ENCODE peak calls at places on chromosomes 12 and 14, in eight cellular contexts. E is cardiac muscle cell; F is left lung; D is progenitor cell of endocrine pancreas; R is endothelial cell; P is prostate gland; O is AG10803; M is CD4-positive, alpha-beta T cell. T is an unnamed sample.

GRCh38 chr14:102883028-102883953 is 39.2 kb upstream of the AMN start:
- DNase-seq in E (no peak), F (no peak), D (no peak), R (no peak), P (no peak), O (no peak), M (no peak), T (no peak)

GRCh38 chr14:103520657-103521437 is 1.8 kb downstream of the CKB start:
- DNase-seq in E (peak), F (peak), D (peak), R (peak), P (peak), O (peak), M (peak), T (peak)

GRCh38 chr14:22088614-22089359 is 415.2 kb upstream of the OR4E1 start:
- DNase-seq in E (peak), F (no peak), D (no peak), R (no peak), P (no peak), O (no peak), M (no peak), T (peak)

GRCh38 chr14:104467641-104468040 is 111.9 kb upstream of the C14orf180 start:
- DNase-seq in E (no peak), F (no peak), D (no peak), R (no peak), P (no peak), O (no peak), M (no peak), T (no peak)

GRCh38 chr12:17079251-17079909 is 473.4 kb upstream of the LMO3 start:
- DNase-seq in E (no peak), F (no peak), D (no peak), R (no peak), P (no peak), O (no peak), M (no peak), T (no peak)

GRCh38 chr12:93990832-93991748 is 157.3 kb upstream of the PLXNC1 start:
- DNase-seq in E (peak), F (no peak), D (no peak), R (peak), P (no peak), O (peak), M (no peak), T (no peak)

GRCh38 chr12:133023566-133023965 is 13.7 kb upstream of the ZNF84 start:
- DNase-seq in E (no peak), F (no peak), D (no peak), R (no peak), P (no peak), O (no peak), M (no peak), T (no peak)

GRCh38 chr12:4240161-4240783 is 33.3 kb upstream of the CCND2 start:
- DNase-seq in E (no peak), F (no peak), D (no peak), R (no peak), P (no peak), O (no peak), M (no peak), T (no peak)

GRCh38 chr12:44428825-44429224 is 447.3 kb downstream of the NELL2 start:
- DNase-seq in E (no peak), F (no peak), D (no peak), R (no peak), P (no peak), O (no peak), M (no peak), T (peak)

GRCh38 chr12:45290218-45290609 is 74.3 kb downstream of the ANO6 start:
- DNase-seq in E (peak), F (no peak), D (no peak), R (no peak), P (no peak), O (peak), M (no peak), T (peak)

GRCh38 chr12:49703647-49704137 is 3.5 kb downstream of the FMNL3 start:
- DNase-seq in E (peak), F (no peak), D (no peak), R (no peak), P (no peak), O (peak), M (no peak), T (no peak)

GRCh38 chr12:108611884-108612415 is 14.1 kb upstream of the TMEM119 start:
- DNase-seq in E (peak), F (no peak), D (no peak), R (peak), P (no peak), O (peak), M (peak), T (peak)

GRCh38 chr14:59116984-59117415 is 71.5 kb upstream of the DAAM1 start:
- DNase-seq in E (no peak), F (no peak), D (no peak), R (no peak), P (no peak), O (no peak), M (no peak), T (peak)

GRCh38 chr12:2501464-2502181 is 293.1 kb upstream of the FKBP4 start:
- DNase-seq in E (no peak), F (no peak), D (no peak), R (peak), P (no peak), O (no peak), M (no peak), T (no peak)

GRCh38 chr12:131829795-131830334 is 1.7 kb downstream of the MMP17 start:
- DNase-seq in E (no peak), F (no peak), D (no peak), R (no peak), P (no peak), O (no peak), M (no peak), T (no peak)

GRCh38 chr14:69152181-69152943 is 557 bp downstream of the DCAF5 start:
- DNase-seq in E (peak), F (peak), D (no peak), R (peak), P (peak), O (peak), M (peak), T (peak)

GRCh38 chr14:59482471-59483331 is 1.5 kb downstream of the L3HYPDH start:
- DNase-seq in E (peak), F (no peak), D (no peak), R (no peak), P (peak), O (peak), M (no peak), T (peak)

GRCh38 chr14:61498811-61499210 is 177.4 kb downstream of the PRKCH start:
- DNase-seq in E (peak), F (no peak), D (no peak), R (no peak), P (no peak), O (peak), M (no peak), T (peak)

GRCh38 chr14:49950275-49951250 is 57.7 kb downstream of the ARF6 start:
- DNase-seq in E (no peak), F (peak), D (no peak), R (no peak), P (peak), O (no peak), M (no peak), T (peak)

GRCh38 chr12:3720772-3721171 is 32.1 kb downstream of the CRACR2A start:
- DNase-seq in E (no peak), F (no peak), D (no peak), R (no peak), P (no peak), O (no peak), M (no peak), T (no peak)

GRCh38 chr14:85154714-85155113 is 375.2 kb upstream of the FLRT2 start:
- DNase-seq in E (no peak), F (no peak), D (no peak), R (no peak), P (no peak), O (no peak), M (no peak), T (no peak)

GRCh38 chr12:68505915-68506314 is 104.8 kb upstream of the RAP1B start:
- DNase-seq in E (peak), F (no peak), D (no peak), R (no peak), P (no peak), O (no peak), M (no peak), T (no peak)

GRCh38 chr14:96168581-96168980 is 36.1 kb upstream of the BDKRB2 start:
- DNase-seq in E (no peak), F (no peak), D (no peak), R (no peak), P (no peak), O (no peak), M (no peak), T (no peak)

GRCh38 chr14:73887116-73887490 is 444 bp downstream of the ZNF410 start:
- DNase-seq in E (peak), F (no peak), D (no peak), R (no peak), P (no peak), O (peak), M (no peak), T (no peak)

GRCh38 chr12:12915654-12916053 is 24.3 kb downstream of the GPRC5A start:
- DNase-seq in E (no peak), F (no peak), D (no peak), R (no peak), P (no peak), O (no peak), M (no peak), T (no peak)

GRCh38 chr12:53005215-53005985 is 856 bp upstream of the EIF4B start:
- DNase-seq in E (peak), F (peak), D (no peak), R (peak), P (no peak), O (no peak), M (no peak), T (no peak)

GRCh38 chr12:10408842-10409241 is 715 bp downstream of the KLRC4 start:
- DNase-seq in E (no peak), F (no peak), D (no peak), R (no peak), P (no peak), O (no peak), M (no peak), T (no peak)

GRCh38 chr12:131856366-131857097 is 28.3 kb downstream of the MMP17 start:
- DNase-seq in E (no peak), F (no peak), D (no peak), R (no peak), P (no peak), O (no peak), M (no peak), T (no peak)

GRCh38 chr12:34597548-34598351 is 575.5 kb downstream of the ALG10 start:
- DNase-seq in E (no peak), F (no peak), D (no peak), R (no peak), P (no peak), O (no peak), M (no peak), T (no peak)

GRCh38 chr14:22994762-22995275 is 12.5 kb upstream of the AJUBA start:
- DNase-seq in E (peak), F (peak), D (no peak), R (no peak), P (peak), O (peak), M (no peak), T (peak)

GRCh38 chr14:22112004-22112403 is 438.4 kb upstream of the OR4E1 start:
- DNase-seq in E (no peak), F (no peak), D (peak), R (peak), P (no peak), O (no peak), M (peak), T (peak)

GRCh38 chr12:1922075-1922709 is 3.7 kb upstream of the CACNA2D4 start:
- DNase-seq in E (no peak), F (peak), D (no peak), R (no peak), P (no peak), O (no peak), M (no peak), T (no peak)

GRCh38 chr12:119669744-119670472 is 2.0 kb downstream of the PRKAB1 start:
- DNase-seq in E (no peak), F (peak), D (no peak), R (no peak), P (peak), O (no peak), M (no peak), T (no peak)

GRCh38 chr14:75242546-75243273 is 35.9 kb upstream of the FOS start:
- DNase-seq in E (peak), F (no peak), D (no peak), R (no peak), P (peak), O (peak), M (no peak), T (peak)

DNA sequence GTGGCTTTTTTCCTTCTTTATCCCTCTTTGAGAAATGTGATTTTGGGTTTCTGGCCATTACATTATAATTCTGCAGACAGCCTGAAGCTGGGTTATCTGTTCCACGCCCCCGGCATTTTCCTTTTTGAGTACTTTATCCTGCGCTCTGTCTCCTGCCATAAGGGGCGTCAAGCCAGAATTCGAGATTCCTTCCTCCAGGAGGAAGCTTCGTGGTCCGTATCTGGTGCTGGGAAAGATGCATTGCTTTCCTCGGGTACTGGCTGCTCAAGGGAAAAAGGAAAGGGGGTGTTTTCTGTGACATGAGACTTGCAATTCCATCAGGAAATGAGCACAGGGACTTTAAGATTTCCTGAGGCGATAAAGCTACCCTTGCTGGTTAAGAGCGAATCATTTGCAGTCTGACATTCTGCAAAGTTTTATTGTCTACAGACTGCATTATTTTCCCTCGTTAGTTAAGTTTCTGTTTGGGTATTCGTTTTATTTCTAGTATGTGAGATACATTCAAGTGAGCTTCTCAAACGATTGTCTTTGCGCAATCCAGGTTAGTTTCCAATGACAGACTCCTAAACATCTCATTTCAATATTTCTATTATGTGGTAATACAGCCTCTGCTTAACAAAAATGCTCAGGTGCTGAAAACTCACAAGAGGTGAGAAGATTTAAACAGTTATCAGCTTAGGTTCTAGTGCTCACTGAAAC is 706 bp downstream of the AKAP5 start:
- DNase-seq in E (peak), F (no peak), D (no peak), R (peak), P (no peak), O (peak), M (no peak), T (peak)
- TF ChIP-seq CTCF in E (peak), F (peak), D (peak), R (no peak), P (no peak), O (peak), M (no peak), T (no peak)

DNA sequence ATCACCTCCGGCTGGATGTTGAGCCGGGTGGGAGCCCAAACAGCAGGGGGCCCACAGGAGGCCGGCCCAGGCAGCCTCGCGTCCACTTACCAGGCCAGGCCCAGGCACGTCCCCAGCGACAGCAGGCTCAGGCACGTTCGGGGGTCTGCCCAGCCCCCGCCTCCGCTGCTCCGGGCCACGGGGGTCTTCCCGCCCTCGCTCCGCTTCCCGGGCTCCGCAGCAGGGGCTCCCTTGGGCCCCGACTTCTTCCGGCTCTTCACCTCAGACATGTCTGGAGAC is 216 bp downstream of the IKBIP start:
- DNase-seq in E (no peak), F (no peak), D (peak), R (peak), P (peak), O (no peak), M (no peak), T (no peak)
- TF ChIP-seq CTCF in E (no peak), F (no peak), D (peak), R (no peak), P (peak), O (no peak), M (peak), T (peak)

DNA sequence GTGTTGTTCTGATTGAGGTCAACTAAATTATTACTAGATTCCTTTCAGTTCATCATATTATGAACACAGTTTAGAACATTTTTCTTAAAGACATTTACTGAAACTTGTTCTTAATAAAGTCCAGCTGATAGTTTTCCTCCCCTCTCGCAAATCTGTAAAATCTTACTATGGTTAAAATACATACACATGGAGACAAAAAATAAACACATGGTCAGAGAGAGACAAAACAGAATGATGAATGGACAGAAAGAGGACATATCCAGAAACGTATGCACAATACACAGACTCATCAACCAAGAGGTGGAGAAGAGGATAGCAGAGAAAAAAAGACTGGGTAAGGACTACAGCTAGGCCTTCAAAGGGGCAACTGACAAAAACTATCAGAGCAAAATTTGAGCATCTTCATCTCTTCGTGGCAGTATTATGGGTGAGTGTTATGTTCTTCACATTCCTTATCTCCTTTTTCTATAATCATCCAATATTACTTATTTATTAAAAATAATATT is 38.4 kb downstream of the EEA1 start:
- DNase-seq in E (no peak), F (no peak), D (no peak), R (no peak), P (no peak), O (no peak), M (no peak), T (no peak)
- TF ChIP-seq CTCF in E (no peak), F (no peak), D (no peak), R (no peak), P (no peak), O (no peak), M (no peak), T (no peak)

GRCh38 chr12:118064608-118065007 is 3.6 kb upstream of the WSB2 start:
- DNase-seq in E (no peak), F (no peak), D (no peak), R (peak), P (no peak), O (no peak), M (no peak), T (no peak)
- TF ChIP-seq CTCF in E (peak), F (no peak), D (peak), R (peak), P (no peak), O (peak), M (no peak), T (no peak)

GRCh38 chr12:75366629-75367028 is 24.3 kb upstream of the GLIPR1L2 start:
- DNase-seq in E (peak), F (no peak), D (no peak), R (no peak), P (no peak), O (peak), M (no peak), T (no peak)
- TF ChIP-seq CTCF in E (no peak), F (no peak), D (no peak), R (no peak), P (no peak), O (no peak), M (no peak), T (no peak)

GRCh38 chr14:91252901-91253794 is 8.6 kb upstream of the GPR68 start:
- DNase-seq in E (no peak), F (peak), D (no peak), R (peak), P (peak), O (no peak), M (no peak), T (no peak)

GRCh38 chr14:91253795-91254323 is 9.4 kb upstream of the GPR68 start:
- DNase-seq in E (no peak), F (no peak), D (no peak), R (no peak), P (no peak), O (no peak), M (no peak), T (no peak)

GRCh38 chr14:91250912-91251311 is 6.4 kb upstream of the GPR68 start:
- DNase-seq in E (no peak), F (no peak), D (no peak), R (no peak), P (no peak), O (peak), M (no peak), T (no peak)

GRCh38 chr14:91246051-91246852 is 1.7 kb upstream of the GPR68 start:
- DNase-seq in E (no peak), F (no peak), D (no peak), R (no peak), P (no peak), O (no peak), M (peak), T (peak)

DNA sequence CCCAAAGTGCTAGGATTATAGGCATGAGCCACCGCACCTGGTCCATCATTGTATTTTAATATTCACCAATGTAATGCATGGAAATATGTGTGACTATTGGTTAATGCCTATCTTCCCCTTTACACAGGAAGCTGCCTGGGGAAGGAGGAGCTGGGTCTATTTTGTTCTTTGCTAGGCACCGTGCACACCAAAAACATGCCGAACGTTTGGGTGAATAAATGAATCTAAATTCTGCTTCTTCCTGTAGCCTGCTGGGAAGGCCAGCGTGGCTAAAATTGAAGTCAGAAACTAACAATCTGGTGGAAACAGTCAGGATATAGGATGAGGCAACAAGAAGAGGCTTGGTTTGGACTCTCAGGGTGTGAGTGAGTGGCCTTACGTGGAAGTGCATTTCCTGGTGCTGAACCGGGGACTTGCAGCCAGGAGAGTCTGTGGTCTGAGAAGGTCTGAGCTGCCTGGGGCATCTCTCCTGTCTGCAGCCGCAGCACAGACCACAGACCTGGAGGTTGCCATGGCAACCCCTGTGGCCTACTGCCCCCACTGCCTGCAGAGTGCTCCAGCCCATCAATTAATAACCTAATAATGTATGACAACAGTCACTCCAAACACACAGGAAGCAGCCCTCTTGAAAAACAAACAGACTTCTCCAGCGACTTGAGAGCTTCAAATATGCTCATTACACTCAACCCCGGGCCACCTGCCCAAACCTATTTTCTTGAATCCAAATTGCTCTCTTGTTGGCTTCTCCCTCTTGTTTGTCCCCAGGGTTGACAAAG is 5.5 kb upstream of the GPR68 start:
- DNase-seq in E (no peak), F (peak), D (no peak), R (no peak), P (no peak), O (peak), M (peak), T (no peak)
- TF ChIP-seq CTCF in E (no peak), F (no peak), D (no peak), R (no peak), P (no peak), O (no peak), M (no peak), T (no peak)

GRCh38 chr14:99035268-99035667 is 236.7 kb downstream of the BCL11B start:
- DNase-seq in E (peak), F (peak), D (no peak), R (no peak), P (no peak), O (peak), M (no peak), T (peak)

GRCh38 chr14:99033951-99034350 is 238.0 kb downstream of the BCL11B start:
- DNase-seq in E (no peak), F (no peak), D (no peak), R (no peak), P (no peak), O (no peak), M (no peak), T (no peak)

GRCh38 chr14:99036594-99037293 is 235.3 kb downstream of the BCL11B start:
- DNase-seq in E (no peak), F (no peak), D (no peak), R (no peak), P (no peak), O (no peak), M (no peak), T (no peak)

GRCh38 chr14:99035712-99036593 is 236.0 kb downstream of the BCL11B start:
- DNase-seq in E (peak), F (peak), D (no peak), R (peak), P (peak), O (peak), M (no peak), T (peak)

GRCh38 chr14:99034711-99035171 is 237.3 kb downstream of the BCL11B start:
- DNase-seq in E (no peak), F (no peak), D (no peak), R (no peak), P (no peak), O (no peak), M (no peak), T (peak)
- TF ChIP-seq CTCF in E (no peak), F (no peak), D (no peak), R (no peak), P (no peak), O (no peak), M (no peak), T (no peak)

T was measured in MCF 10A.